ENCODE peak calls at places on chromosome 1, in eight cellular contexts. X, H, U, N, Y, E, M and B are unnamed samples.

GRCh38 chr1:13830616-13831280 is 130.8 kb downstream of the PRDM2 start:
- DNase-seq in X (peak), H (no peak), U (no peak), N (no peak), Y (no peak), E (no peak), M (no peak), B (no peak)

GRCh38 chr1:25137106-25137505 is 95.2 kb downstream of the SYF2 start:
- DNase-seq in X (no peak), H (no peak), U (no peak), N (no peak), Y (no peak), E (no peak), M (no peak), B (no peak)

GRCh38 chr1:209109001-209109785 is 474.3 kb upstream of the CAMK1G start:
- DNase-seq in X (no peak), H (no peak), U (no peak), N (no peak), Y (no peak), E (no peak), M (no peak), B (no peak)

GRCh38 chr1:30701266-30701650 is 22.1 kb downstream of the MATN1 start:
- DNase-seq in X (no peak), H (no peak), U (peak), N (no peak), Y (no peak), E (no peak), M (no peak), B (no peak)

GRCh38 chr1:46747683-46748288 is 28.9 kb upstream of the EFCAB14 start:
- DNase-seq in X (no peak), H (no peak), U (no peak), N (peak), Y (peak), E (peak), M (peak), B (no peak)

GRCh38 chr1:25898223-25899015 is 7.8 kb downstream of the STMN1 start:
- DNase-seq in X (no peak), H (no peak), U (no peak), N (no peak), Y (no peak), E (no peak), M (no peak), B (no peak)

GRCh38 chr1:143652744-143653143 is 319.0 kb downstream of the FAM72C start:
- DNase-seq in X (no peak), H (no peak), U (no peak), N (no peak), Y (no peak), E (no peak), M (no peak), B (no peak)

GRCh38 chr1:109892476-109893368 is 17.9 kb upstream of the CSF1 start:
- DNase-seq in X (no peak), H (no peak), U (no peak), N (no peak), Y (no peak), E (no peak), M (no peak), B (no peak)

GRCh38 chr1:198258491-198258890 is 101.7 kb downstream of the NEK7 start:
- DNase-seq in X (no peak), H (no peak), U (no peak), N (no peak), Y (no peak), E (peak), M (no peak), B (no peak)

GRCh38 chr1:154812911-154813816 is 56.9 kb downstream of the KCNN3 start:
- DNase-seq in X (no peak), H (no peak), U (no peak), N (no peak), Y (peak), E (no peak), M (peak), B (no peak)

GRCh38 chr1:172069535-172069934 is 228.2 kb downstream of the DNM3 start:
- DNase-seq in X (no peak), H (no peak), U (no peak), N (no peak), Y (no peak), E (no peak), M (no peak), B (no peak)

GRCh38 chr1:185345913-185346717 is 29.1 kb upstream of the IVNS1ABP start:
- DNase-seq in X (no peak), H (no peak), U (no peak), N (no peak), Y (no peak), E (no peak), M (no peak), B (no peak)

GRCh38 chr1:99771522-99771921 is 5.1 kb upstream of the FRRS1 start:
- DNase-seq in X (no peak), H (no peak), U (no peak), N (no peak), Y (no peak), E (no peak), M (no peak), B (no peak)

GRCh38 chr1:60132985-60133673 is 59.6 kb upstream of the C1orf87 start:
- DNase-seq in X (no peak), H (no peak), U (no peak), N (peak), Y (no peak), E (peak), M (no peak), B (no peak)

GRCh38 chr1:93888900-93889299 is 9.9 kb upstream of the DNTTIP2 start:
- DNase-seq in X (no peak), H (no peak), U (no peak), N (no peak), Y (no peak), E (no peak), M (no peak), B (no peak)

GRCh38 chr1:154206212-154206611 is at the start of gene CFAP141:
- DNase-seq in X (no peak), H (no peak), U (no peak), N (no peak), Y (peak), E (peak), M (no peak), B (no peak)

GRCh38 chr1:163870666-163871065 is 548.9 kb downstream of the NUF2 start:
- DNase-seq in X (no peak), H (no peak), U (no peak), N (no peak), Y (no peak), E (no peak), M (no peak), B (no peak)

GRCh38 chr1:37726746-37727145 is 34.4 kb downstream of the CDCA8 start:
- DNase-seq in X (no peak), H (no peak), U (no peak), N (no peak), Y (no peak), E (no peak), M (no peak), B (no peak)

GRCh38 chr1:23632479-23633160 is 59.0 kb upstream of the RPL11 start:
- DNase-seq in X (no peak), H (no peak), U (no peak), N (no peak), Y (no peak), E (no peak), M (no peak), B (no peak)

GRCh38 chr1:223531742-223532341 is 133.7 kb downstream of the CAPN8 start:
- DNase-seq in X (peak), H (peak), U (no peak), N (peak), Y (peak), E (peak), M (peak), B (no peak)

GRCh38 chr1:172824199-172824598 is 165.3 kb downstream of the FASLG start:
- DNase-seq in X (no peak), H (no peak), U (no peak), N (no peak), Y (no peak), E (no peak), M (no peak), B (no peak)

GRCh38 chr1:116277840-116278540 is 95.1 kb upstream of the ATP1A1 start:
- DNase-seq in X (no peak), H (no peak), U (no peak), N (no peak), Y (no peak), E (no peak), M (no peak), B (no peak)

GRCh38 chr1:82343381-82343780 is 542.6 kb downstream of the ADGRL2 start:
- DNase-seq in X (no peak), H (no peak), U (no peak), N (no peak), Y (no peak), E (no peak), M (no peak), B (no peak)

GRCh38 chr1:180532854-180533253 is 25.9 kb upstream of the OVAAL start:
- DNase-seq in X (no peak), H (no peak), U (no peak), N (no peak), Y (no peak), E (no peak), M (no peak), B (no peak)

GRCh38 chr1:92085727-92086126 is 5.6 kb downstream of the BTBD8 start:
- DNase-seq in X (no peak), H (no peak), U (no peak), N (no peak), Y (no peak), E (no peak), M (peak), B (no peak)

GRCh38 chr1:41726899-41727748 is 191.6 kb downstream of the HIVEP3 start:
- DNase-seq in X (peak), H (no peak), U (peak), N (no peak), Y (peak), E (no peak), M (no peak), B (no peak)

GRCh38 chr1:226739696-226740065 is 599 bp upstream of the ITPKB start:
- DNase-seq in X (no peak), H (no peak), U (no peak), N (no peak), Y (no peak), E (no peak), M (no peak), B (no peak)